ENCODE peak calls at places on chromosomes 2 and 18, in nine cellular contexts. U is endodermal cell, N is BJ, J is astrocyte, E is GM23248, S is IMR-90, P is heart left ventricle, Z is A673, O is PC-9. G is an unnamed sample. For H3K36me3 and H3K27me3, the result is how much of the 10 kb centered on the place peaks cover.

GRCh38 chr2:222928335-222928734 is 67.5 kb downstream of the ACSL3 start:
- DNase-seq in J (no peak), O (no peak), Z (no peak), N (no peak), P (no peak), E (no peak), S (no peak), U (no peak), G (no peak)

GRCh38 chr2:181235683-181236459 is 221.3 kb upstream of the ITGA4 start:
- DNase-seq in P (no peak), J (no peak), S (no peak), O (no peak), E (no peak), U (no peak), N (no peak), Z (no peak), G (no peak)

GRCh38 chr2:98702127-98702802 is 28.7 kb downstream of the MGAT4A start:
- DNase-seq in O (no peak), Z (no peak), P (peak), U (no peak), N (no peak), E (no peak), S (no peak), J (no peak), G (no peak)

GRCh38 chr2:151339168-151339567 is 18.2 kb upstream of the TNFAIP6 start:
- DNase-seq in U (peak), E (no peak), S (no peak), N (no peak), J (no peak), P (no peak), Z (peak), O (no peak), G (peak)

GRCh38 chr2:89833780-89834117 is 1142.3 kb downstream of the RPIA start:
- DNase-seq in J (peak), U (no peak), O (peak), Z (no peak), S (peak), E (no peak), P (no peak), N (no peak), G (no peak)

GRCh38 chr2:151974997-151975396 is 123.8 kb downstream of the CACNB4 start:
- DNase-seq in Z (no peak), J (no peak), U (no peak), O (no peak), S (no peak), N (no peak), P (no peak), E (no peak), G (no peak)

GRCh38 chr2:20291106-20291564 is 59.5 kb downstream of the PUM2 start:
- DNase-seq in S (peak), U (peak), O (peak), Z (peak), N (peak), J (peak), P (peak), E (peak), G (peak)

GRCh38 chr18:59509477-59510173 is 150.6 kb upstream of the LMAN1 start:
- DNase-seq in U (no peak), N (no peak), Z (no peak), E (no peak), S (no peak), P (no peak), J (no peak), O (no peak), G (no peak)

GRCh38 chr2:85551698-85552678 is 9.3 kb downstream of the GGCX start:
- DNase-seq in N (no peak), E (peak), O (peak), S (peak), J (no peak), U (peak), Z (peak), P (peak), G (peak)

GRCh38 chr18:60663060-60663989 is 290.8 kb upstream of the MC4R start:
- DNase-seq in O (no peak), Z (no peak), U (no peak), J (no peak), S (no peak), P (no peak), E (no peak), N (no peak), G (no peak)

GRCh38 chr2:124915567-124915966 is 890.5 kb downstream of the CNTNAP5 start:
- DNase-seq in E (no peak), N (no peak), P (no peak), J (no peak), U (no peak), O (no peak), Z (no peak), S (no peak), G (no peak)

GRCh38 chr2:189347540-189347939 is 93.7 kb upstream of the WDR75 start:
- DNase-seq in Z (peak), O (peak), U (no peak), S (peak), P (peak), J (peak), N (peak), E (peak), G (peak)

GRCh38 chr18:44246001-44246400 is 434.7 kb upstream of the SETBP1 start:
- DNase-seq in O (no peak), U (no peak), E (peak), S (no peak), Z (no peak), J (peak), N (no peak), P (no peak), G (no peak)

GRCh38 chr2:23567382-23567781 is 182.4 kb downstream of the KLHL29 start:
- DNase-seq in E (no peak), S (no peak), Z (no peak), O (no peak), N (no peak), P (no peak), J (no peak), U (no peak), G (no peak)

GRCh38 chr2:3692375-3692774 is 11.0 kb upstream of the DCDC2C start:
- DNase-seq in S (peak), O (no peak), U (no peak), E (peak), J (no peak), Z (peak), N (no peak), P (no peak), G (peak)

GRCh38 chr2:169928463-169928864 is 101.2 kb downstream of the UBR3 start:
- DNase-seq in J (peak), O (no peak), P (no peak), U (no peak), E (peak), Z (peak), S (peak), N (peak), G (peak)

GRCh38 chr2:77013457-77013856 is 508.7 kb downstream of the LRRTM4 start:
- DNase-seq in U (no peak), S (no peak), J (no peak), P (no peak), Z (no peak), N (no peak), E (no peak), O (no peak), G (no peak)

GRCh38 chr2:28080911-28081310 is 190.4 kb downstream of the BABAM2 start:
- DNase-seq in O (no peak), E (peak), N (peak), P (no peak), Z (peak), U (peak), J (peak), S (peak), G (no peak)

GRCh38 chr2:150859162-150859561 is 371.7 kb upstream of the RND3 start:
- DNase-seq in S (no peak), Z (no peak), N (no peak), E (no peak), O (no peak), P (no peak), J (no peak), U (peak), G (no peak)

GRCh38 chr18:48757906-48758305 is 192.9 kb downstream of the SMAD7 start:
- DNase-seq in N (no peak), O (no peak), P (no peak), Z (no peak), J (no peak), S (no peak), E (no peak), U (no peak), G (no peak)

GRCh38 chr2:138298120-138298814 is 203.3 kb upstream of the SPOPL start:
- DNase-seq in U (no peak), S (no peak), O (no peak), N (no peak), E (no peak), Z (no peak), P (no peak), J (no peak), G (no peak)

GRCh38 chr18:22559414-22560282 is 141.9 kb upstream of the CTAGE1 start:
- DNase-seq in Z (peak), O (peak), U (peak), P (peak), S (peak), N (no peak), E (peak), J (peak), G (peak)

GRCh38 chr2:189504238-189504637 is 63.0 kb downstream of the WDR75 start:
- DNase-seq in E (no peak), N (no peak), S (no peak), U (no peak), J (no peak), Z (no peak), P (no peak), O (no peak), G (no peak)

DNA sequence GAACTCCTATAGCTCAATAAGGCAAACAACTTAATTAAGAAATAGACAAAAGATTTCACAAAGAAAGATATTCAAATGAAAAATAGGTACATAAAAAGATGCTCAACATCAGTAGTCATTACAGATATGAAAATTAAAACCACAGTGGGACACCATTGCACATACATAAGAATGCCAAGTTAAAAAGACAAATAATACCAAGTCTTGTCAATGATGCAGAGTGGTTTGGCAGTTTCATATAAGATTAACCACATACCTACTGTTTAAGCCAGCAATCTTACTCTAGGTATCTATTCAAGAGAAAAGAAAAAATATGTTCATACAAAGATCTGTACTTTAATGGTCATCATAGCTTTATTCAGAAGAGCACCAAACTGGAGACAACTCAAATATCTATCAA is 63.5 kb upstream of the GLS start:
- DNase-seq in U (no peak), J (no peak), Z (no peak), N (no peak), S (no peak), E (no peak), P (no peak), O (no peak), G (no peak)
- H3K4me3 ChIP-seq in U (no peak), J (no peak), Z (no peak), N (no peak), S (no peak), E (no peak), P (no peak), O (no peak), G (no peak)

DNA sequence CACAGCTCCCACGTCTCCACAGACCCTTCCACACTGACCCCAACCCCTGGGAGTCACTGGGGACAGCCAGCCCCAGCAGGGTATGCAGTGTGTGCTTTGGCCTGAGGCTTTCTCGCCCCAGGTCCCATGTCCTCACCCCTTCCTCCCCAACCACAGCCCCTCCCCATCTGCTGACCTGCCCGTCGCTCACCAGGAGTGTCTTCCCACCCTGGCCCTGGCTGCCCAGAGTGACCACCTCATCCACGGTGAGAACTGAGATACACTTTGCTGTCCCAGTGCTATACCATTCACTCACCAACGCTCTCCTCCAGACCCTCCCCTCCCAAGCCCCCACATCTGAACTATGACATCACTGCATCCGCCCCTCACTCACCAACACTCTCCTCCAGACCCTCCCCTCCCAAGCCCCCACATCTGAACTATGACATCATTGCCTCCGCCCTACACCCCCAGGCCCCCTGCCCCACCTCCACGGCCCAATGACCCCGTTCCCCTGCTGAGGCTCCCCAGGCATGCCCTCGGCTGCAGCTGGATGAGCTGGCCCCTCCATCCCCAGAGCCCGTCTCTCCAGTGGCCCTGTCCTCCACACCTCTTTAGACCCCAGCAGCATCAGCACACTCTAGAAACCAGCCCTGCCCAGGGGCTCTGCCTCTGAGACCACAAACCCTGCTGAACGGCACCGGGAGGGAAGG is 55.2 kb downstream of the ANKMY1 start:
- DNase-seq in O (no peak), U (peak), E (no peak), Z (no peak), J (no peak), S (no peak), P (no peak), N (no peak), G (peak)
- H3K36me3 ChIP-seq in O (under half), U (under half), E (under half), Z (under half), J (under half), S (under half), P (under half), N (under half), G (under half)

GRCh38 chr2:136997550-136997949 is 232.2 kb downstream of the THSD7B start:
- DNase-seq in J (peak), E (no peak), P (no peak), N (no peak), U (no peak), O (no peak), Z (no peak), S (no peak), G (no peak)

GRCh38 chr2:136990316-136990715 is 225.0 kb downstream of the THSD7B start:
- DNase-seq in J (no peak), N (no peak), Z (no peak), E (no peak), O (no peak), U (no peak), S (no peak), P (no peak), G (no peak)

GRCh38 chr2:137000790-137001189 is 235.4 kb downstream of the THSD7B start:
- DNase-seq in N (no peak), J (no peak), P (no peak), O (no peak), U (no peak), S (no peak), E (no peak), Z (no peak), G (no peak)

DNA sequence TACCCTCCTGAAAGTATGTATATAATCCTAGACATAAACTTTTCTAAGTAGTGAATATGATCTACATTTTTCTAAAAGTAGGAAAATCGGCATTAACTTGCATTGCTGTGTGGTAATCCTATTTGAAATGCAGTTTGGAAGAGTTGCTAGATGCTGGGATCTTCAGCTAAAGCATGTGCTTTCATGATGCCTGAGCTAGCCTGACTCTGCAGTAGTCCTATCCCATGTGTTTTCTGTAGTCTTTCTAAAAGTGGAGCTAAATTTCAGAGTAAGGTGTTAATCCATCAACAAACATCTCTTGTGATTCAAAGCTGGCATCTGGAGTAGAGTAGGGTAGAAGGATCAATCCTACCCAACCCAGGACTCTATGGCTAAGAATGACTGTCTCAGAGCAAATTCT is 229.4 kb downstream of the THSD7B start:
- DNase-seq in O (no peak), U (no peak), J (no peak), N (no peak), Z (no peak), P (no peak), E (no peak), S (no peak), G (no peak)
- H3K27me3 ChIP-seq in O (under half), U (under half), J (under half), N (under half), Z (under half), P (under half), E (under half), S (under half), G (under half)

DNA sequence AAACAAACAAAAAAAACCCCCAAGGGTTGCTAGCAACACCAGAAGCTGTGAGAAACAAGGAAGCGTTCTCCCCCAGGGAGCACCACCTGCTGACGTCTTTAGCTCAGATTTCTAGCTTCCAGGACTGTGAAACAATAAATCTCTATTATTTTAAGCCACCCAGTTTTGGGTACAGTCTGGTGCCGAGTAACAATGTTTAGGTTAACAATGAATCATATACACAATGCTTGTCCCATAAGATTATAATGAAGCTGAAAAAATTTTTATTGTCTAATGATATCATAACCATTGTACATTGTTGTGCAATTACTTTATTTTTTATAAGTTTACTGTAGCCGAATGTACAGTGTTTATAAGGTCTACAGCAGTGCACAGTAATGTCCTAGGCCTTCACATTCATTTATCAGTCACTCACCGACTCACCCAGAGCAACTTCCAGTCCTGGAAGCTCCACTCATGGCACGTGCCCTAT is 72.1 kb upstream of the CAB39 start:
- DNase-seq in U (no peak), J (no peak), O (no peak), N (no peak), S (peak), Z (no peak), E (peak), P (no peak), G (no peak)
- H3K4me3 ChIP-seq in U (no peak), J (no peak), O (no peak), N (no peak), S (no peak), Z (no peak), E (no peak), P (no peak), G (no peak)

GRCh38 chr18:2237706-2238105 is 333.6 kb downstream of the METTL4 start:
- DNase-seq in J (no peak), N (no peak), Z (no peak), E (no peak), O (no peak), S (no peak), U (no peak), P (no peak), G (no peak)
- H3K36me3 ChIP-seq in J (under half), N (under half), Z (under half), E (under half), O (under half), S (under half), U (under half), P (under half), G (under half)

DNA sequence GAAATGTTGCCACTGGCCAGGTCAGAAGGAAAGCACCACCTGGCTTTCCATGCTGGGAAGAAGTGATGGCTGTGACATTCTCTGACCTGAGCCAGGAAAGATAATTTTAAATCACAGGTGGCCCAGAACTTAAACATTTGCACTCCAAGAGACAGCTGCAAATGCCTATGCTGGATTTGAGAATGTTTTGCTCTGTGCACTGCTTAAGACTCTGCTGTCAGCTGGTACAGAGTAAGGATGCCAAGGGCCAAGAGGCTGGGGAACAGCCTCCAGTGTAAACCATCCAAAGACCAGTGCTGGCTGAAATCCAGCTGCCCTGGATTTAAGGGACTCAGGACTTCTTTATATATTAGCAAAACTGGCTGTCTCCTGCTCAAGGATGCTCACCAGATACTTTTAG is 3.9 kb downstream of the HOXD8 start:
- DNase-seq in Z (peak), N (no peak), P (no peak), S (no peak), J (no peak), E (no peak), U (no peak), O (no peak), G (no peak)
- H3K27me3 ChIP-seq in Z (under half), N (under half), P (half or more), S (half or more), J (half or more), E (under half), U (half or more), O (under half), G (half or more)

DNA sequence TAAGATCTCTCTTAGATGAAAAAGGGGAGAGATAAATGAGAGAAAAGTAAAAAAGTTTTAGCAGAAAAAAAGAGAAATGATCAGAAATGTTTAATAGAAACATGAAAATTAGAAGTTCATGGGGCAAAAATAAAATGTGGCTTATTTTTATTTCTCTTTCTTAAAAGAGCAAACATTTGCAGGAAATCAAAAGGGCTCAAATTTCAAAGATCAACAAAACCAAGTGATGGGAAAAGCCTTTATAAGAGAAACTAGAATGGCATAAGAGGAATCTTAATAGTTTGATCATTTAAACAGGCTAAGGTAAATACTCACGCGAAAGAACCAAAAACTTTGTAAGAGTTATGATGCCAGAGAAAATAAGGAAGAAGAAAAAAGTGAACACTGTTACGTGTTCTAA is 23.3 kb upstream of the DAW1 start:
- DNase-seq in U (no peak), P (no peak), N (no peak), E (no peak), S (no peak), Z (no peak), J (no peak), O (no peak), G (no peak)
- H3K4me3 ChIP-seq in U (no peak), P (no peak), N (no peak), E (no peak), S (no peak), Z (no peak), J (no peak), O (no peak), G (no peak)

GRCh38 chr2:80186262-80186661 is 118.3 kb downstream of the LRRTM1 start:
- DNase-seq in N (no peak), P (no peak), O (no peak), E (no peak), U (no peak), Z (no peak), S (no peak), J (no peak), G (no peak)
- H3K36me3 ChIP-seq in N (under half), P (under half), O (under half), E (under half), U (under half), Z (under half), S (under half), J (under half), G (under half)

GRCh38 chr2:228841877-228842276 is 429.2 kb downstream of the PID1 start:
- DNase-seq in J (peak), U (no peak), P (no peak), O (no peak), E (no peak), N (no peak), S (no peak), Z (no peak), G (no peak)
- H3K27me3 ChIP-seq in J (under half), U (under half), P (under half), O (under half), E (under half), N (under half), S (under half), Z (under half), G (under half)